ENCODE peak calls at places on chromosomes 3 and 15, in five cellular contexts. B, Z, W, F and K are unnamed samples.

GRCh38 chr15:69395460-69395859 is 18.7 kb upstream of the KIF23 start:
- DNase-seq in W (no peak), F (no peak), Z (no peak), B (no peak), K (no peak)

GRCh38 chr3:45781271-45781670 is 15.1 kb downstream of the SLC6A20 start:
- DNase-seq in Z (no peak), W (no peak), B (no peak), F (no peak), K (no peak)

GRCh38 chr15:78988361-78988911 is 43.6 kb upstream of the CTSH start:
- DNase-seq in Z (peak), B (no peak), F (no peak), W (peak), K (peak)

GRCh38 chr3:158395421-158395820 is 175.6 kb upstream of the MLF1 start:
- DNase-seq in B (no peak), W (no peak), Z (no peak), F (no peak), K (no peak)

GRCh38 chr3:177478170-177478859 is 281.0 kb upstream of the TBL1XR1 start:
- DNase-seq in W (peak), F (no peak), Z (no peak), B (no peak), K (no peak)

GRCh38 chr15:90550919-90551318 is 21.2 kb downstream of the CRTC3 start:
- DNase-seq in F (no peak), W (peak), Z (peak), B (no peak), K (no peak)

GRCh38 chr3:11455977-11456376 is 183.8 kb downstream of the ATG7 start:
- DNase-seq in W (no peak), Z (no peak), F (no peak), B (no peak), K (no peak)

GRCh38 chr3:136994772-136995516 is 37.2 kb downstream of the IL20RB start:
- DNase-seq in W (peak), F (no peak), B (no peak), Z (no peak), K (no peak)